ENCODE peak calls at places on chromosome 10, in six cellular contexts. P is fibroblast of lung; B is CD4-positive, alpha-beta T cell; O is CD8-positive, alpha-beta memory T cell; F is tibial nerve; N is esophagus muscularis mucosa. Z is an unnamed sample.

GRCh38 chr10:47146571-47146970 is 153.4 kb upstream of the GDF10 start:
- DNase-seq in P (no peak), O (no peak), B (no peak), F (no peak), N (no peak), Z (no peak)

GRCh38 chr10:18298256-18298655 is 158.0 kb downstream of the CACNB2 start:
- DNase-seq in O (no peak), B (no peak), F (no peak), N (no peak), P (no peak), Z (no peak)

GRCh38 chr10:46547331-46547880 is 9.1 kb downstream of the GPRIN2 start:
- DNase-seq in F (no peak), B (no peak), P (no peak), N (no peak), O (no peak), Z (peak; percentile 6)

GRCh38 chr10:132453470-132453861 is 56.5 kb downstream of the PWWP2B start:
- DNase-seq in P (no peak), O (no peak), F (no peak), N (no peak), B (no peak), Z (no peak)

GRCh38 chr10:5434017-5434753 is 21.8 kb downstream of the NET1 start:
- DNase-seq in B (no peak), F (no peak), N (no peak), O (no peak), P (peak; percentile 82), Z (no peak)

GRCh38 chr10:95388539-95388938 is 97.7 kb upstream of the PDLIM1 start:
- DNase-seq in F (no peak), O (no peak), B (no peak), N (no peak), P (no peak), Z (no peak)

GRCh38 chr10:100969175-100970075 is at the start of gene SEMA4G:
- DNase-seq in O (peak; percentile 29), N (peak; percentile 90), P (peak; percentile 24), F (peak; percentile 29), B (peak; percentile 41), Z (peak; percentile 26)

GRCh38 chr10:35908451-35908850 is 266.4 kb upstream of the FZD8 start:
- DNase-seq in P (peak; percentile 41), F (no peak), O (no peak), N (no peak), B (no peak), Z (no peak)

GRCh38 chr10:48983648-48984359 is 44.2 kb upstream of the LRRC18 start:
- DNase-seq in N (no peak), B (no peak), O (no peak), F (no peak), P (no peak), Z (no peak)

GRCh38 chr10:21516270-21517131 is 9.0 kb downstream of the SKIDA1 start:
- DNase-seq in F (no peak), B (peak; percentile 40), N (no peak), P (peak; percentile 78), O (no peak), Z (peak; percentile 43)

GRCh38 chr10:100045592-100045991 is 35.8 kb upstream of the DNMBP start:
- DNase-seq in N (no peak), F (no peak), O (no peak), B (no peak), P (peak; percentile 4), Z (no peak)

GRCh38 chr10:43816351-43817321 is 168.0 kb upstream of the ZNF32 start:
- DNase-seq in O (peak; percentile 53), F (no peak), N (peak; percentile 91), P (peak; percentile 53), B (peak; percentile 57), Z (no peak)

GRCh38 chr10:71512794-71513379 is 116.2 kb downstream of the CDH23 start:
- DNase-seq in N (no peak), F (no peak), P (no peak), B (no peak), O (no peak), Z (no peak)

GRCh38 chr10:97069576-97070362 is 116.0 kb downstream of the SLIT1 start:
- DNase-seq in O (no peak), B (no peak), N (no peak), F (no peak), P (peak; percentile 22), Z (no peak)

GRCh38 chr10:125785831-125786230 is 10.2 kb upstream of the MMP21 start:
- DNase-seq in B (no peak), P (no peak), O (no peak), N (no peak), F (no peak), Z (no peak)

GRCh38 chr10:21329995-21330627 is 195.4 kb downstream of the SKIDA1 start:
- DNase-seq in B (no peak), P (peak; percentile 94), O (no peak), F (no peak), N (no peak), Z (no peak)

GRCh38 chr10:70603439-70603778 is 868 bp upstream of the PRF1 start:
- DNase-seq in N (no peak), F (no peak), P (no peak), O (peak; percentile 54), B (no peak), Z (no peak)

GRCh38 chr10:2619472-2619871 is 447.9 kb upstream of the PFKP start:
- DNase-seq in N (no peak), O (no peak), P (no peak), F (no peak), B (no peak), Z (no peak)

GRCh38 chr10:9634466-9634865 is 1383.2 kb upstream of the CELF2 start:
- DNase-seq in B (no peak), N (no peak), F (no peak), P (peak; percentile 68), O (no peak), Z (no peak)
- H3K9me3 ChIP-seq in B (no peaks in the 10 kb centered on the region), N (no peaks in the 10 kb centered on the region), F (peaks cover 5% of the 10 kb centered on the region), P (no peaks in the 10 kb centered on the region), O (no peaks in the 10 kb centered on the region), Z (no peaks in the 10 kb centered on the region)

DNA sequence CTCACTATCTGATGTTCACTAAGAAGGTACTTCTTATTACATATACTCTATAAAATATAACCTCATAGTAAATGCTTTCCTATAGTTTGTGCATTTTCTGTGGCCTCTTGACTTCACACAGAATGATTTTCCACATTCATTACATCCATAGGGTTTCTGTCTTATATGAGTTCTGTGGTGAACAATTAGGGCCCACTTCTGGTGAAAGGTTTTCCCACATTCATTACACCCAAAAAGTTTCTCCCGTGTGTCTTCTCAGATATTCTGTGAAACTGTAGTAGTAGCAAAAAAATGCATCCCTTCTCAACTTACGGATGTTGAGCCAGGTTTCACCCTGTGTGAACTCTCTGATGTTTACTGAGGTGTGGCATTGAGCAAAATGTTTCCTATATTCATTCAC is 119.3 kb downstream of the ZNF33B start:
- DNase-seq in O (no peak), P (no peak), B (no peak), F (no peak), N (no peak), Z (no peak)
- H3K9me3 ChIP-seq in O (peaks cover 81% of the 10 kb centered on the region), P (no peaks in the 10 kb centered on the region), B (peaks cover 98% of the 10 kb centered on the region), F (peaks cover 100% of the 10 kb centered on the region), N (peaks cover 100% of the 10 kb centered on the region), Z (peaks cover 35% of the 10 kb centered on the region)

GRCh38 chr10:31878486-31878885 is 50.1 kb downstream of the ARHGAP12 start:
- DNase-seq in P (no peak), N (no peak), F (no peak), B (no peak), O (no peak), Z (no peak)
- H3K9me3 ChIP-seq in P (no peaks in the 10 kb centered on the region), N (no peaks in the 10 kb centered on the region), F (no peaks in the 10 kb centered on the region), B (no peaks in the 10 kb centered on the region), O (no peaks in the 10 kb centered on the region), Z (no peaks in the 10 kb centered on the region)

DNA sequence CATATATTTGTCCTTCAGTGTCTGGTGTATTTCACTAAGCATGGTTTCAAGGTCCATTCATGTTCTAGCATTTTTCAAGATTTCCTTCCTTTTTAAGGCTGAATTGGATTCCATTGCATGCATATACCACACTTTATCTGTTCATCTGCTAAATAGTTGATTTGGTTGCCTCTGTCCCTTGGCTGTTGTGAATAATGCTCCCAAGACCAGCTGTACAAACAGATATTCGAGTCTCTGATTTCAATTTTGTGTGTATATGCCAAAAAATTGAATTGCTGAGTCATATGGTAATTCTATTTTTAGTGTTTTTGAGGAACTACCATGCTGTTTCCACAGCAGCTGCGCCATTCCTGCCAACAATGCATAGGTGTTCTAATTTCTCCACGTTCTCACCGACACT is 216.4 kb downstream of the NRG3 start:
- DNase-seq in B (no peak), N (no peak), P (no peak), F (no peak), O (no peak), Z (no peak)
- H3K9me3 ChIP-seq in B (peaks cover 4% of the 10 kb centered on the region), N (no peaks in the 10 kb centered on the region), P (no peaks in the 10 kb centered on the region), F (no peaks in the 10 kb centered on the region), O (no peaks in the 10 kb centered on the region), Z (peaks cover 3% of the 10 kb centered on the region)

DNA sequence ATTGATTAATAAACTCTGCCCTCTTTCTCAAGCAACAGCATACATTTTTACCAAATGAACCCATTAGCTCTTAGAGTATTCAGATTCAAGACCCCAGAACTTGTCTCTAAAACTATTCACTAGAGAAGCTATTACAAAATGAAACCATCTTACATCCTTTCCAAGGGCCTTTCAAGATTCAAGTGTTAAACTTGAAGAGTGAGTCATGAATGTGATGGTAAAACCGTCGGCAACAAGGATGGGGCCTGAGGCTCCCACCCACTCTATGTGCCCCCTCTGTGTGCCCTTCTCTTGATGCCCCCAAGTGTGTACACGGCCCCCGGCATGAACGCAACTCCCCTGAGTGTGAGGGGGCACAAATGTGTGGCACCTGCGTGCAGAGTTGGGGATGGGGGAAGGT is 46.4 kb downstream of the SFMBT2 start:
- DNase-seq in N (no peak), P (no peak), F (no peak), O (no peak), B (no peak), Z (no peak)
- H3K9me3 ChIP-seq in N (no peaks in the 10 kb centered on the region), P (no peaks in the 10 kb centered on the region), F (peaks cover 3% of the 10 kb centered on the region), O (no peaks in the 10 kb centered on the region), B (no peaks in the 10 kb centered on the region), Z (no peaks in the 10 kb centered on the region)

Z was measured in T-helper 17 cell.